ENCODE peak calls at places on chromosomes 13 and 19, in nine cellular contexts. One of them, this sample, is unnamed.

GRCh38 chr13:70668983-70669382 is 560.7 kb upstream of the KLHL1 start:
- DNase-seq in mucosa of descending colon: no peak
- DNase-seq in fibroblast of mammary gland: no peak
- DNase-seq in fibroblast of pulmonary artery: peak
- DNase-seq in keratinocyte: no peak
- DNase-seq in HFF-Myc: no peak
- DNase-seq in cardiac muscle cell: no peak
- DNase-seq in GM23338: no peak
- DNase-seq in endothelial cell of umbilical vein: peak
- DNase-seq in this sample: no peak

GRCh38 chr19:38538386-38538785 is 79.4 kb downstream of the MAP4K1 start:
- DNase-seq in HFF-Myc: no peak
- DNase-seq in fibroblast of mammary gland: no peak
- DNase-seq in endothelial cell of umbilical vein: no peak
- DNase-seq in mucosa of descending colon: no peak
- DNase-seq in keratinocyte: no peak
- DNase-seq in GM23338: no peak
- DNase-seq in fibroblast of pulmonary artery: no peak
- DNase-seq in cardiac muscle cell: no peak
- DNase-seq in this sample: no peak

GRCh38 chr13:109976206-109976997 is 190.0 kb upstream of the IRS2 start:
- DNase-seq in HFF-Myc: no peak
- DNase-seq in keratinocyte: no peak
- DNase-seq in cardiac muscle cell: peak
- DNase-seq in mucosa of descending colon: no peak
- DNase-seq in endothelial cell of umbilical vein: no peak
- DNase-seq in fibroblast of pulmonary artery: no peak
- DNase-seq in GM23338: no peak
- DNase-seq in fibroblast of mammary gland: no peak
- DNase-seq in this sample: no peak

GRCh38 chr19:51368366-51369282 is at the start of gene CLDND2:
- DNase-seq in keratinocyte: no peak
- DNase-seq in fibroblast of mammary gland: no peak
- DNase-seq in GM23338: no peak
- DNase-seq in mucosa of descending colon: peak
- DNase-seq in fibroblast of pulmonary artery: no peak
- DNase-seq in cardiac muscle cell: no peak
- DNase-seq in HFF-Myc: no peak
- DNase-seq in endothelial cell of umbilical vein: no peak
- DNase-seq in this sample: no peak

GRCh38 chr19:17357724-17358123 is 19.4 kb downstream of the PLVAP start:
- DNase-seq in cardiac muscle cell: no peak
- DNase-seq in HFF-Myc: no peak
- DNase-seq in keratinocyte: no peak
- DNase-seq in endothelial cell of umbilical vein: no peak
- DNase-seq in fibroblast of mammary gland: no peak
- DNase-seq in mucosa of descending colon: no peak
- DNase-seq in GM23338: no peak
- DNase-seq in fibroblast of pulmonary artery: no peak
- DNase-seq in this sample: no peak

GRCh38 chr13:46665630-46666482 is 112.9 kb downstream of the LRCH1 start:
- DNase-seq in mucosa of descending colon: no peak
- DNase-seq in endothelial cell of umbilical vein: peak
- DNase-seq in fibroblast of mammary gland: no peak
- DNase-seq in HFF-Myc: no peak
- DNase-seq in GM23338: no peak
- DNase-seq in fibroblast of pulmonary artery: no peak
- DNase-seq in keratinocyte: no peak
- DNase-seq in cardiac muscle cell: no peak
- DNase-seq in this sample: no peak

GRCh38 chr19:41595258-41595889 is 19.4 kb downstream of the CEACAM21 start:
- DNase-seq in GM23338: peak
- DNase-seq in fibroblast of pulmonary artery: peak
- DNase-seq in mucosa of descending colon: peak
- DNase-seq in endothelial cell of umbilical vein: peak
- DNase-seq in keratinocyte: peak
- DNase-seq in HFF-Myc: peak
- DNase-seq in fibroblast of mammary gland: peak
- DNase-seq in cardiac muscle cell: peak
- DNase-seq in this sample: peak

GRCh38 chr19:4385291-4386037 is 14.9 kb downstream of the SH3GL1 start:
- DNase-seq in endothelial cell of umbilical vein: no peak
- DNase-seq in fibroblast of pulmonary artery: no peak
- DNase-seq in fibroblast of mammary gland: no peak
- DNase-seq in GM23338: no peak
- DNase-seq in keratinocyte: no peak
- DNase-seq in HFF-Myc: no peak
- DNase-seq in mucosa of descending colon: no peak
- DNase-seq in cardiac muscle cell: no peak
- DNase-seq in this sample: no peak

GRCh38 chr19:23116802-23117571 is at the start of gene ZNF730:
- DNase-seq in cardiac muscle cell: peak
- DNase-seq in HFF-Myc: peak
- DNase-seq in endothelial cell of umbilical vein: peak
- DNase-seq in keratinocyte: no peak
- DNase-seq in mucosa of descending colon: peak
- DNase-seq in fibroblast of mammary gland: peak
- DNase-seq in fibroblast of pulmonary artery: peak
- DNase-seq in GM23338: peak
- DNase-seq in this sample: peak

GRCh38 chr13:89750371-89750770 is 1597.1 kb upstream of the MIR17HG start:
- DNase-seq in mucosa of descending colon: no peak
- DNase-seq in HFF-Myc: no peak
- DNase-seq in cardiac muscle cell: no peak
- DNase-seq in endothelial cell of umbilical vein: no peak
- DNase-seq in GM23338: no peak
- DNase-seq in keratinocyte: no peak
- DNase-seq in fibroblast of pulmonary artery: peak
- DNase-seq in fibroblast of mammary gland: no peak
- DNase-seq in this sample: no peak

GRCh38 chr19:41325640-41325946 is 15.6 kb downstream of the CCDC97 start:
- DNase-seq in cardiac muscle cell: no peak
- DNase-seq in GM23338: no peak
- DNase-seq in mucosa of descending colon: no peak
- DNase-seq in endothelial cell of umbilical vein: no peak
- DNase-seq in keratinocyte: no peak
- DNase-seq in HFF-Myc: no peak
- DNase-seq in fibroblast of mammary gland: no peak
- DNase-seq in fibroblast of pulmonary artery: no peak
- DNase-seq in this sample: no peak

GRCh38 chr19:3132971-3133792 is 2.7 kb upstream of the GNA15 start:
- DNase-seq in mucosa of descending colon: peak
- DNase-seq in fibroblast of mammary gland: no peak
- DNase-seq in fibroblast of pulmonary artery: peak
- DNase-seq in cardiac muscle cell: no peak
- DNase-seq in endothelial cell of umbilical vein: no peak
- DNase-seq in HFF-Myc: no peak
- DNase-seq in keratinocyte: no peak
- DNase-seq in GM23338: no peak
- DNase-seq in this sample: no peak

GRCh38 chr13:98889419-98890079 is 88.3 kb downstream of the DOCK9 start:
- DNase-seq in HFF-Myc: no peak
- DNase-seq in fibroblast of pulmonary artery: no peak
- DNase-seq in keratinocyte: no peak
- DNase-seq in GM23338: no peak
- DNase-seq in mucosa of descending colon: no peak
- DNase-seq in cardiac muscle cell: no peak
- DNase-seq in fibroblast of mammary gland: no peak
- DNase-seq in endothelial cell of umbilical vein: no peak
- DNase-seq in this sample: no peak

GRCh38 chr19:54616840-54617560 is 13.3 kb upstream of the LILRB1 start:
- DNase-seq in cardiac muscle cell: no peak
- DNase-seq in fibroblast of mammary gland: no peak
- DNase-seq in HFF-Myc: no peak
- DNase-seq in GM23338: no peak
- DNase-seq in endothelial cell of umbilical vein: no peak
- DNase-seq in fibroblast of pulmonary artery: no peak
- DNase-seq in mucosa of descending colon: no peak
- DNase-seq in keratinocyte: no peak
- DNase-seq in this sample: no peak

GRCh38 chr13:90926459-90926858 is 421.0 kb upstream of the MIR17HG start:
- DNase-seq in GM23338: no peak
- DNase-seq in mucosa of descending colon: no peak
- DNase-seq in HFF-Myc: no peak
- DNase-seq in keratinocyte: no peak
- DNase-seq in cardiac muscle cell: no peak
- DNase-seq in fibroblast of pulmonary artery: no peak
- DNase-seq in endothelial cell of umbilical vein: no peak
- DNase-seq in fibroblast of mammary gland: no peak
- DNase-seq in this sample: no peak

GRCh38 chr19:48556163-48556562 is 4.2 kb downstream of the SULT2B1 start:
- DNase-seq in fibroblast of mammary gland: peak
- DNase-seq in cardiac muscle cell: no peak
- DNase-seq in GM23338: peak
- DNase-seq in fibroblast of pulmonary artery: peak
- DNase-seq in endothelial cell of umbilical vein: peak
- DNase-seq in keratinocyte: no peak
- DNase-seq in mucosa of descending colon: peak
- DNase-seq in HFF-Myc: no peak
- DNase-seq in this sample: no peak

DNA sequence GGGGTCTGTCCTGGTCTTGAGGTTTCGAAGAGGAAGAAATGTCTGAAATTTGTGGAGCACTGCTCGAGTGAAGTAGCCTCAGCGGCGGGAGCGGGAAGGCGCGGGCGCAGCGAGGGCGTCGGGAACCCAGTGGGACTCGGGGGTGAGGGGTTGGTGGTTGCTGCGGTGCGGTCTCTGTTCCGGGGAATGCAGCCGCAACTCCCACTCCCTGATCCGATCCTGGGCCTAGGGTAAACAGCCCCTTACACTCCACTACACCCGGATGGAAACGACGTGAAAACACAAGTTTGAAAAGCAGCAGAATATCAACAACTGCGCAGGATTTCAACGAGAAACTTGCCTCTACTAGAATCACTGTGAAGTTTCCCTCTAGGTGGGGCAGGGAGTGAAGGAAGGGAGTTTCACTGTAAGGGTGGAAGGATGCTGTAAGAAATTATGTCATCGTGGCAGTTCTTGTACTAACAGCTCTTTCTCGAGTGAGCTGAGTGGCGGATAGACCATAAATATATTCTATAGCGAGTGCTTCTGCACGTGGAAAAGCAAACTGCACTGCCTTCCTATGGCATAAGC is 2.0 kb upstream of the KLF12 start:
- DNase-seq in fibroblast of mammary gland: peak
- DNase-seq in GM23338: peak
- DNase-seq in keratinocyte: no peak
- DNase-seq in mucosa of descending colon: peak
- DNase-seq in HFF-Myc: no peak
- DNase-seq in cardiac muscle cell: peak
- DNase-seq in fibroblast of pulmonary artery: peak
- DNase-seq in endothelial cell of umbilical vein: peak
- DNase-seq in this sample: peak
- TF ChIP-seq CTCF in fibroblast of mammary gland: no peak
- TF ChIP-seq CTCF in GM23338: no peak
- TF ChIP-seq CTCF in keratinocyte: no peak
- TF ChIP-seq CTCF in mucosa of descending colon: no peak
- TF ChIP-seq CTCF in HFF-Myc: no peak
- TF ChIP-seq CTCF in cardiac muscle cell: no peak
- TF ChIP-seq CTCF in fibroblast of pulmonary artery: peak
- TF ChIP-seq CTCF in endothelial cell of umbilical vein: no peak
- TF ChIP-seq CTCF in this sample: no peak

DNA sequence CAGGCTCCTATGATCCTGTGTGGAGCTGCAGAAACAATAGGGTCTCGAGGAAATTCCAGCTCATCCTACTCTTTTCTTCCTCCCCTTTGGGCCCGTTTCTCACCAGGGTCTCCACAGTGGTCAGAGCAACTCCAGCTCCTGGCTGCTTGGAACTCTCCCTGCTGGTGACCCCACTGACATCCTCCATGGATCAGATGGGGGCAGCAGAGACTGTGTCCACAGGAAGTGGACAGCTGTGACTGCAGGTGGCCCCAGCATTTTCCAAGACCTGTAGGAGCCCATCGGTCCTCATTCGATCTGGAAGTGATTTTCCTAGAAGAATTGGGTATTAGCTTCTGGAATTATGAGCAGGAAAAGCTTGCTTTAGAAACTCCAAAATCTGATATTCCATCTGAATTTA is 208.5 kb downstream of the ZNF536 start:
- DNase-seq in HFF-Myc: no peak
- DNase-seq in fibroblast of pulmonary artery: no peak
- DNase-seq in cardiac muscle cell: no peak
- DNase-seq in keratinocyte: no peak
- DNase-seq in mucosa of descending colon: no peak
- DNase-seq in fibroblast of mammary gland: no peak
- DNase-seq in GM23338: no peak
- DNase-seq in endothelial cell of umbilical vein: no peak
- DNase-seq in this sample: no peak
- TF ChIP-seq CTCF in HFF-Myc: no peak
- TF ChIP-seq CTCF in fibroblast of pulmonary artery: no peak
- TF ChIP-seq CTCF in cardiac muscle cell: no peak
- TF ChIP-seq CTCF in keratinocyte: no peak
- TF ChIP-seq CTCF in mucosa of descending colon: no peak
- TF ChIP-seq CTCF in fibroblast of mammary gland: no peak
- TF ChIP-seq CTCF in GM23338: peak
- TF ChIP-seq CTCF in endothelial cell of umbilical vein: no peak
- TF ChIP-seq CTCF in this sample: no peak

GRCh38 chr13:114143806-114144605 is 11.6 kb upstream of the RASA3 start:
- DNase-seq in fibroblast of pulmonary artery: no peak
- DNase-seq in keratinocyte: no peak
- DNase-seq in HFF-Myc: no peak
- DNase-seq in cardiac muscle cell: peak
- DNase-seq in mucosa of descending colon: no peak
- DNase-seq in fibroblast of mammary gland: no peak
- DNase-seq in endothelial cell of umbilical vein: no peak
- DNase-seq in GM23338: peak
- DNase-seq in this sample: peak
- TF ChIP-seq CTCF in fibroblast of pulmonary artery: no peak
- TF ChIP-seq CTCF in keratinocyte: no peak
- TF ChIP-seq CTCF in HFF-Myc: peak
- TF ChIP-seq CTCF in cardiac muscle cell: peak
- TF ChIP-seq CTCF in mucosa of descending colon: no peak
- TF ChIP-seq CTCF in fibroblast of mammary gland: no peak
- TF ChIP-seq CTCF in endothelial cell of umbilical vein: peak
- TF ChIP-seq CTCF in GM23338: peak
- TF ChIP-seq CTCF in this sample: peak

DNA sequence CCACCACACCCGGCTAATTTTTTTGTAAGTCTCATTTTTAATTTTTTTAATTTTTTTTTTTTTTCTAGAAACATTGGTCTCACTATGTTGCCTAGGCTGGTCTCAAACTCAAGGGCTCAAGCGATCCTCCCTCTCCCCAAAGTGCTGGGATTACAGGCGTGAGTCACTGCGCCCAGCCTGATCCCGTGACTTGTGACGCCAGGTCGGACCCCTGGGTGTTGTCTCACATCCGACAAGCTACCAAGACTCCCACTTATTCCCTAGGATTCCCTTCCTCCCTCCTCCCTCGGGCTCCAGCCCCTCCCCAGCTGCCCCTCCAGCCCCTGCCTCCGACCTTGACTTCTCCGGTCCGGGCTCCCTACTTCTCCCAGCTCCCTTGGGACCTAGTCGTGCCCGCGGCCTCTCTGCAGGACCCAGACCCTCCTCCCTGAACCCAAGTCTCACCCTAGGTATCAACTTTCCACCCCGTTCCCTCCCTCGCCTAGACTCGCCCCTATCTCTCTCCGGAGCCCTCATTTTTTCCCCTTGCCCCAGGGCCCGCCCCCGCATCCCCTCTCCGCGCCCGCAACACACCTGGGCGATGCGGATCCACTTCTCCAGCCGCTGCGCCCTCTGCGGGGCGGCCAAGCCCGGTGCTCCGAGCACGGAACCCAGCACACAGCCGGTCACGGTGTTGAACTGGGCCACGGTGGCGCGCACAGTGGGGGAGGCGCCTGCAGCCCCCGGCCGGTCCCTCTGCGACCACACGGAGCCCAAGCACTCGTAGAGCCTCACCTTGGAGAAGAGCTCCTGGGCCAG is 13.1 kb downstream of the RGL3 start:
- DNase-seq in mucosa of descending colon: no peak
- DNase-seq in keratinocyte: no peak
- DNase-seq in endothelial cell of umbilical vein: no peak
- DNase-seq in fibroblast of mammary gland: peak
- DNase-seq in GM23338: peak
- DNase-seq in fibroblast of pulmonary artery: peak
- DNase-seq in cardiac muscle cell: no peak
- DNase-seq in HFF-Myc: no peak
- DNase-seq in this sample: peak
- TF ChIP-seq CTCF in mucosa of descending colon: no peak
- TF ChIP-seq CTCF in keratinocyte: no peak
- TF ChIP-seq CTCF in endothelial cell of umbilical vein: peak
- TF ChIP-seq CTCF in fibroblast of mammary gland: peak
- TF ChIP-seq CTCF in GM23338: peak
- TF ChIP-seq CTCF in fibroblast of pulmonary artery: peak
- TF ChIP-seq CTCF in cardiac muscle cell: peak
- TF ChIP-seq CTCF in HFF-Myc: peak
- TF ChIP-seq CTCF in this sample: no peak